ENCODE peak calls at places on chromosome 1, in eight cellular contexts. B is activated CD8-positive, alpha-beta memory T cell treated with anti-CD3 and anti-CD28 coated beads, Interleukin-2, amount 50 U/mL, for 4 hours; L is adipocyte; K is GM12892; N is activated gamma-delta T cell; J is K562; E is heart left ventricle; X is psoas muscle. D is an unnamed sample.

GRCh38 chr1:195482137-195482536 is 1126.1 kb downstream of the KCNT2 start:
- DNase-seq in B (no peak), L (no peak), K (no peak), N (no peak), J (no peak), E (no peak), X (no peak), D (no peak)

GRCh38 chr1:44423706-44424546 is 18.9 kb downstream of the RNF220 start:
- DNase-seq in B (no peak), L (peak), K (no peak), N (no peak), J (no peak), E (no peak), X (no peak), D (no peak)

GRCh38 chr1:194289569-194290266 is 1103.3 kb upstream of the B3GALT2 start:
- DNase-seq in B (peak), L (no peak), K (peak), N (no peak), J (no peak), E (no peak), X (no peak), D (peak)

GRCh38 chr1:227004796-227005195 is 64.7 kb downstream of the COQ8A start:
- DNase-seq in B (no peak), L (no peak), K (no peak), N (no peak), J (no peak), E (no peak), X (no peak), D (no peak)

GRCh38 chr1:106072909-106073600 is 983.4 kb upstream of the PRMT6 start:
- DNase-seq in B (no peak), L (no peak), K (no peak), N (no peak), J (no peak), E (no peak), X (no peak), D (no peak)

GRCh38 chr1:44677201-44677520 is 2.6 kb downstream of the ARMH1 start:
- DNase-seq in B (no peak), L (peak), K (no peak), N (no peak), J (peak), E (no peak), X (no peak), D (no peak)

GRCh38 chr1:234722267-234722704 is 112.3 kb upstream of the IRF2BP2 start:
- DNase-seq in B (no peak), L (no peak), K (no peak), N (no peak), J (no peak), E (no peak), X (no peak), D (no peak)

GRCh38 chr1:30915491-30916230 is 7.1 kb upstream of the SDC3 start:
- DNase-seq in B (no peak), L (no peak), K (no peak), N (no peak), J (no peak), E (no peak), X (no peak), D (no peak)

GRCh38 chr1:144101397-144102050 is 129.7 kb upstream of the FAM72C start:
- DNase-seq in B (peak), L (no peak), K (peak), N (no peak), J (no peak), E (peak), X (peak), D (peak)

GRCh38 chr1:33347650-33347992 is 26.7 kb upstream of the A3GALT2 start:
- DNase-seq in B (no peak), L (peak), K (no peak), N (no peak), J (no peak), E (no peak), X (peak), D (peak)

GRCh38 chr1:107480548-107480947 is 339.7 kb downstream of the NTNG1 start:
- DNase-seq in B (no peak), L (no peak), K (no peak), N (no peak), J (no peak), E (no peak), X (peak), D (peak)